ENCODE peak calls at places on chromosomes 4 and X, in ten cellular contexts. One of them, this sample, is unnamed. For H3K4me1, the result is how much of the 10 kb centered on the place peaks cover.

GRCh38 chr4:22595684-22596083 is 79.8 kb upstream of the ADGRA3 start:
- DNase-seq in esophagus muscularis mucosa: peak
- DNase-seq in IMR-90: no peak
- DNase-seq in breast epithelium: no peak
- DNase-seq in fibroblast of lung: peak
- DNase-seq in endodermal cell: no peak
- DNase-seq in stomach: no peak
- DNase-seq in mucosa of descending colon: no peak
- DNase-seq in A549: no peak
- DNase-seq in H1: no peak
- DNase-seq in this sample: no peak

GRCh38 chr4:167578906-167579305 is 344.6 kb upstream of the SPOCK3 start:
- DNase-seq in breast epithelium: no peak
- DNase-seq in stomach: no peak
- DNase-seq in IMR-90: no peak
- DNase-seq in H1: no peak
- DNase-seq in esophagus muscularis mucosa: no peak
- DNase-seq in A549: no peak
- DNase-seq in mucosa of descending colon: no peak
- DNase-seq in endodermal cell: no peak
- DNase-seq in fibroblast of lung: no peak
- DNase-seq in this sample: no peak

GRCh38 chr4:174870311-174870710 is 41.3 kb upstream of the GLRA3 start:
- DNase-seq in H1: no peak
- DNase-seq in IMR-90: no peak
- DNase-seq in stomach: no peak
- DNase-seq in esophagus muscularis mucosa: no peak
- DNase-seq in breast epithelium: no peak
- DNase-seq in A549: no peak
- DNase-seq in endodermal cell: no peak
- DNase-seq in mucosa of descending colon: no peak
- DNase-seq in fibroblast of lung: no peak
- DNase-seq in this sample: no peak

GRCh38 chr4:108592674-108592986 is 27.7 kb upstream of the RPL34 start:
- DNase-seq in fibroblast of lung: no peak
- DNase-seq in A549: no peak
- DNase-seq in mucosa of descending colon: no peak
- DNase-seq in endodermal cell: no peak
- DNase-seq in breast epithelium: no peak
- DNase-seq in esophagus muscularis mucosa: no peak
- DNase-seq in stomach: no peak
- DNase-seq in H1: no peak
- DNase-seq in IMR-90: no peak
- DNase-seq in this sample: no peak

GRCh38 chr4:165737309-165737972 is 135.6 kb upstream of the TLL1 start:
- DNase-seq in fibroblast of lung: no peak
- DNase-seq in stomach: no peak
- DNase-seq in IMR-90: no peak
- DNase-seq in endodermal cell: no peak
- DNase-seq in breast epithelium: no peak
- DNase-seq in esophagus muscularis mucosa: no peak
- DNase-seq in H1: no peak
- DNase-seq in mucosa of descending colon: no peak
- DNase-seq in A549: no peak
- DNase-seq in this sample: no peak

GRCh38 chr4:54281060-54281781 is 52.1 kb downstream of the PDGFRA start:
- DNase-seq in breast epithelium: no peak
- DNase-seq in stomach: peak
- DNase-seq in endodermal cell: no peak
- DNase-seq in A549: no peak
- DNase-seq in esophagus muscularis mucosa: no peak
- DNase-seq in IMR-90: peak
- DNase-seq in mucosa of descending colon: peak
- DNase-seq in fibroblast of lung: peak
- DNase-seq in H1: no peak
- DNase-seq in this sample: no peak

GRCh38 chr4:141569141-141569540 is 67.2 kb upstream of the IL15 start:
- DNase-seq in breast epithelium: no peak
- DNase-seq in IMR-90: peak
- DNase-seq in A549: no peak
- DNase-seq in H1: no peak
- DNase-seq in fibroblast of lung: peak
- DNase-seq in mucosa of descending colon: no peak
- DNase-seq in esophagus muscularis mucosa: no peak
- DNase-seq in endodermal cell: no peak
- DNase-seq in stomach: no peak
- DNase-seq in this sample: no peak

GRCh38 chrX:5086388-5086787 is 1142.3 kb downstream of the NLGN4X start:
- DNase-seq in A549: no peak
- DNase-seq in mucosa of descending colon: no peak
- DNase-seq in fibroblast of lung: peak
- DNase-seq in IMR-90: no peak
- DNase-seq in breast epithelium: no peak
- DNase-seq in stomach: no peak
- DNase-seq in endodermal cell: no peak
- DNase-seq in H1: no peak
- DNase-seq in esophagus muscularis mucosa: no peak
- DNase-seq in this sample: no peak

GRCh38 chr4:85910985-85911384 is 436.0 kb downstream of the ARHGAP24 start:
- DNase-seq in IMR-90: no peak
- DNase-seq in H1: no peak
- DNase-seq in fibroblast of lung: no peak
- DNase-seq in endodermal cell: peak
- DNase-seq in stomach: no peak
- DNase-seq in A549: no peak
- DNase-seq in breast epithelium: no peak
- DNase-seq in mucosa of descending colon: peak
- DNase-seq in esophagus muscularis mucosa: no peak
- DNase-seq in this sample: no peak

GRCh38 chrX:7223271-7223670 is 75.3 kb upstream of the PUDP start:
- DNase-seq in endodermal cell: no peak
- DNase-seq in mucosa of descending colon: no peak
- DNase-seq in A549: no peak
- DNase-seq in stomach: no peak
- DNase-seq in H1: no peak
- DNase-seq in IMR-90: no peak
- DNase-seq in fibroblast of lung: no peak
- DNase-seq in esophagus muscularis mucosa: no peak
- DNase-seq in breast epithelium: no peak
- DNase-seq in this sample: no peak
- H3K4me1 ChIP-seq in endodermal cell: under half
- H3K4me1 ChIP-seq in mucosa of descending colon: under half
- H3K4me1 ChIP-seq in A549: under half
- H3K4me1 ChIP-seq in stomach: under half
- H3K4me1 ChIP-seq in H1: under half
- H3K4me1 ChIP-seq in IMR-90: under half
- H3K4me1 ChIP-seq in fibroblast of lung: under half
- H3K4me1 ChIP-seq in esophagus muscularis mucosa: under half
- H3K4me1 ChIP-seq in breast epithelium: under half
- H3K4me1 ChIP-seq in this sample: under half

GRCh38 chrX:72621619-72622485 is 49.2 kb upstream of the HDAC8 start:
- DNase-seq in fibroblast of lung: peak
- DNase-seq in H1: no peak
- DNase-seq in endodermal cell: no peak
- DNase-seq in IMR-90: peak
- DNase-seq in mucosa of descending colon: no peak
- DNase-seq in A549: peak
- DNase-seq in esophagus muscularis mucosa: no peak
- DNase-seq in breast epithelium: no peak
- DNase-seq in stomach: no peak
- DNase-seq in this sample: no peak
- H3K4me1 ChIP-seq in fibroblast of lung: under half
- H3K4me1 ChIP-seq in H1: under half
- H3K4me1 ChIP-seq in endodermal cell: under half
- H3K4me1 ChIP-seq in IMR-90: under half
- H3K4me1 ChIP-seq in mucosa of descending colon: under half
- H3K4me1 ChIP-seq in A549: under half
- H3K4me1 ChIP-seq in esophagus muscularis mucosa: under half
- H3K4me1 ChIP-seq in breast epithelium: under half
- H3K4me1 ChIP-seq in stomach: under half
- H3K4me1 ChIP-seq in this sample: under half

GRCh38 chr4:10114147-10114546 is 2.5 kb downstream of the WDR1 start:
- DNase-seq in fibroblast of lung: no peak
- DNase-seq in esophagus muscularis mucosa: no peak
- DNase-seq in endodermal cell: no peak
- DNase-seq in IMR-90: no peak
- DNase-seq in mucosa of descending colon: no peak
- DNase-seq in H1: peak
- DNase-seq in stomach: no peak
- DNase-seq in breast epithelium: no peak
- DNase-seq in A549: no peak
- DNase-seq in this sample: no peak
- H3K4me1 ChIP-seq in fibroblast of lung: under half
- H3K4me1 ChIP-seq in esophagus muscularis mucosa: half or more
- H3K4me1 ChIP-seq in endodermal cell: under half
- H3K4me1 ChIP-seq in IMR-90: under half
- H3K4me1 ChIP-seq in mucosa of descending colon: under half
- H3K4me1 ChIP-seq in H1: under half
- H3K4me1 ChIP-seq in stomach: under half
- H3K4me1 ChIP-seq in breast epithelium: under half
- H3K4me1 ChIP-seq in A549: under half
- H3K4me1 ChIP-seq in this sample: under half

DNA sequence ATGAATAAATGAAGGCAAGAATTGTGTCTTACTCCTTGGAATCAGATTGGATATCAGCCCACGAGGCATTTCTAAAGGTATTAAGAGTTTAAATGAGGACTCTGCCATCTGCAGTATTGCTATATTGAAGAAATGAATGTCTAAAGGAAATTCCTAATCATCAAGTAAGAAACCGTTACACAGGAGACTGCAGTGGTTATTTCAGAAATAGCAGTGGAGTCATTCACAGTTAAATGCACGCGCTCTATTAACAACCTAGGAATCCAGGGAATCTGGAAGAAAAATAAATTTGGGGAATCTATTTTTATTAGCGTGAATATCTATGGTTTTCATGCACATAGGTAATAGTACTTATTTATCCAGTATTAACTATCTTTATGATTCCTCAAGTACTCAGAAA is 334.2 kb downstream of the TENM3 start:
- DNase-seq in esophagus muscularis mucosa: no peak
- DNase-seq in breast epithelium: no peak
- DNase-seq in IMR-90: peak
- DNase-seq in stomach: no peak
- DNase-seq in endodermal cell: no peak
- DNase-seq in A549: no peak
- DNase-seq in H1: no peak
- DNase-seq in mucosa of descending colon: no peak
- DNase-seq in fibroblast of lung: peak
- DNase-seq in this sample: no peak
- H3K4me1 ChIP-seq in esophagus muscularis mucosa: under half
- H3K4me1 ChIP-seq in breast epithelium: under half
- H3K4me1 ChIP-seq in IMR-90: under half
- H3K4me1 ChIP-seq in stomach: under half
- H3K4me1 ChIP-seq in endodermal cell: under half
- H3K4me1 ChIP-seq in A549: under half
- H3K4me1 ChIP-seq in H1: under half
- H3K4me1 ChIP-seq in mucosa of descending colon: under half
- H3K4me1 ChIP-seq in fibroblast of lung: under half
- H3K4me1 ChIP-seq in this sample: under half

GRCh38 chr4:8318509-8318908 is 49.0 kb downstream of the HTRA3 start:
- DNase-seq in stomach: peak
- DNase-seq in IMR-90: no peak
- DNase-seq in A549: no peak
- DNase-seq in endodermal cell: no peak
- DNase-seq in mucosa of descending colon: no peak
- DNase-seq in fibroblast of lung: no peak
- DNase-seq in H1: peak
- DNase-seq in esophagus muscularis mucosa: no peak
- DNase-seq in breast epithelium: no peak
- DNase-seq in this sample: no peak
- H3K4me1 ChIP-seq in stomach: under half
- H3K4me1 ChIP-seq in IMR-90: under half
- H3K4me1 ChIP-seq in A549: under half
- H3K4me1 ChIP-seq in endodermal cell: under half
- H3K4me1 ChIP-seq in mucosa of descending colon: under half
- H3K4me1 ChIP-seq in fibroblast of lung: under half
- H3K4me1 ChIP-seq in H1: under half
- H3K4me1 ChIP-seq in esophagus muscularis mucosa: under half
- H3K4me1 ChIP-seq in breast epithelium: under half
- H3K4me1 ChIP-seq in this sample: under half

This sample was measured in Caco-2.